ENCODE peak calls at places on chromosomes 11 and 22, in five cellular contexts. One of them, this sample, is unnamed.

GRCh38 chr11:124482362-124483147 is 37.1 kb upstream of the OR8B8 start:
- DNase-seq in cardiac muscle cell: peak; percentile 57
- DNase-seq in AG09309: no peak
- DNase-seq in germinal center: no peak
- DNase-seq in brain microvascular endothelial cell: peak; percentile 22
- DNase-seq in this sample: no peak

GRCh38 chr11:60777572-60777971 is 7.6 kb upstream of the MS4A10 start:
- DNase-seq in AG09309: peak; percentile 48
- DNase-seq in cardiac muscle cell: peak; percentile 84
- DNase-seq in brain microvascular endothelial cell: peak; percentile 95
- DNase-seq in germinal center: no peak
- DNase-seq in this sample: peak; percentile 66

GRCh38 chr11:69358398-69359080 is 64.6 kb downstream of the MYEOV start:
- DNase-seq in germinal center: no peak
- DNase-seq in cardiac muscle cell: no peak
- DNase-seq in AG09309: no peak
- DNase-seq in brain microvascular endothelial cell: no peak
- DNase-seq in this sample: no peak

GRCh38 chr22:21444701-21445436 is 22.3 kb upstream of the TMEM191C start:
- DNase-seq in AG09309: no peak
- DNase-seq in germinal center: no peak
- DNase-seq in cardiac muscle cell: no peak
- DNase-seq in brain microvascular endothelial cell: no peak
- DNase-seq in this sample: no peak

GRCh38 chr11:26730711-26731460 is 9.0 kb upstream of the SLC5A12 start:
- DNase-seq in AG09309: no peak
- DNase-seq in brain microvascular endothelial cell: peak; percentile 24
- DNase-seq in cardiac muscle cell: peak; percentile 17
- DNase-seq in germinal center: no peak
- DNase-seq in this sample: peak; percentile 44

GRCh38 chr11:67053896-67054850 is 2.5 kb upstream of the RHOD start:
- DNase-seq in germinal center: peak; percentile 81
- DNase-seq in AG09309: peak; percentile 75
- DNase-seq in cardiac muscle cell: peak; percentile 79
- DNase-seq in brain microvascular endothelial cell: peak; percentile 92
- DNase-seq in this sample: peak; percentile 74

GRCh38 chr22:45608763-45609180 is 62.9 kb upstream of the ATXN10 start:
- DNase-seq in AG09309: peak; percentile 66
- DNase-seq in germinal center: no peak
- DNase-seq in cardiac muscle cell: peak; percentile 25
- DNase-seq in brain microvascular endothelial cell: peak; percentile 56
- DNase-seq in this sample: peak; percentile 96

GRCh38 chr22:30073743-30074142 is 6.5 kb upstream of the HORMAD2 start:
- DNase-seq in brain microvascular endothelial cell: no peak
- DNase-seq in cardiac muscle cell: no peak
- DNase-seq in germinal center: no peak
- DNase-seq in AG09309: no peak
- DNase-seq in this sample: no peak

GRCh38 chr11:112770487-112770886 is 190.7 kb upstream of the NCAM1 start:
- DNase-seq in cardiac muscle cell: no peak
- DNase-seq in brain microvascular endothelial cell: no peak
- DNase-seq in germinal center: no peak
- DNase-seq in AG09309: no peak
- DNase-seq in this sample: no peak

GRCh38 chr11:33375688-33376311 is 118.6 kb downstream of the HIPK3 start:
- DNase-seq in germinal center: peak; percentile 27
- DNase-seq in cardiac muscle cell: peak; percentile 34
- DNase-seq in AG09309: no peak
- DNase-seq in brain microvascular endothelial cell: no peak
- DNase-seq in this sample: no peak

GRCh38 chr22:29629382-29630179 is 26.1 kb downstream of the NF2 start:
- DNase-seq in brain microvascular endothelial cell: no peak
- DNase-seq in germinal center: no peak
- DNase-seq in cardiac muscle cell: no peak
- DNase-seq in AG09309: no peak
- DNase-seq in this sample: no peak

GRCh38 chr11:27205269-27205668 is 157.7 kb downstream of the CCDC34 start:
- DNase-seq in cardiac muscle cell: no peak
- DNase-seq in brain microvascular endothelial cell: no peak
- DNase-seq in AG09309: no peak
- DNase-seq in germinal center: no peak
- DNase-seq in this sample: no peak

GRCh38 chr11:44658451-44658850 is 68.3 kb upstream of the TSPAN18 start:
- DNase-seq in germinal center: no peak
- DNase-seq in brain microvascular endothelial cell: peak; percentile 25
- DNase-seq in cardiac muscle cell: peak; percentile 34
- DNase-seq in AG09309: no peak
- DNase-seq in this sample: no peak

GRCh38 chr11:9459573-9460321 is 1.1 kb upstream of the ZNF143 start:
- DNase-seq in germinal center: peak; percentile 6
- DNase-seq in brain microvascular endothelial cell: peak; percentile 52
- DNase-seq in AG09309: peak; percentile 14
- DNase-seq in cardiac muscle cell: peak; percentile 79
- DNase-seq in this sample: no peak

GRCh38 chr11:117816151-117816741 is 8.3 kb downstream of the FXYD2 start:
- DNase-seq in germinal center: no peak
- DNase-seq in AG09309: no peak
- DNase-seq in brain microvascular endothelial cell: peak; percentile 30
- DNase-seq in cardiac muscle cell: peak; percentile 30
- DNase-seq in this sample: peak; percentile 52

GRCh38 chr11:61814958-61815789 is 1.6 kb downstream of the FADS1 start:
- DNase-seq in AG09309: peak; percentile 71
- DNase-seq in brain microvascular endothelial cell: peak; percentile 74
- DNase-seq in cardiac muscle cell: peak; percentile 98
- DNase-seq in germinal center: peak; percentile 57
- DNase-seq in this sample: peak; percentile 92

GRCh38 chr11:28463826-28464225 is 355.6 kb downstream of the METTL15 start:
- DNase-seq in AG09309: no peak
- DNase-seq in brain microvascular endothelial cell: peak; percentile 70
- DNase-seq in germinal center: no peak
- DNase-seq in cardiac muscle cell: no peak
- DNase-seq in this sample: no peak

GRCh38 chr22:42996646-42997365 is 18.1 kb downstream of the PACSIN2 start:
- DNase-seq in cardiac muscle cell: peak; percentile 93
- DNase-seq in germinal center: no peak
- DNase-seq in AG09309: no peak
- DNase-seq in brain microvascular endothelial cell: no peak
- DNase-seq in this sample: no peak

GRCh38 chr11:67120881-67121710 is 2.0 kb downstream of the KDM2A start:
- DNase-seq in AG09309: no peak
- DNase-seq in brain microvascular endothelial cell: peak; percentile 20
- DNase-seq in cardiac muscle cell: peak; percentile 40
- DNase-seq in germinal center: peak; percentile 24
- DNase-seq in this sample: peak; percentile 20

GRCh38 chr11:725624-726202 is 19.7 kb downstream of the EPS8L2 start:
- DNase-seq in AG09309: no peak
- DNase-seq in germinal center: no peak
- DNase-seq in brain microvascular endothelial cell: no peak
- DNase-seq in cardiac muscle cell: no peak
- DNase-seq in this sample: no peak

GRCh38 chr22:25066861-25067435 is 114.4 kb downstream of the KIAA1671 start:
- DNase-seq in cardiac muscle cell: no peak
- DNase-seq in brain microvascular endothelial cell: no peak
- DNase-seq in germinal center: no peak
- DNase-seq in AG09309: no peak
- DNase-seq in this sample: no peak

GRCh38 chr22:27274770-27275449 is 526.6 kb downstream of the MN1 start:
- DNase-seq in AG09309: peak; percentile 8
- DNase-seq in germinal center: no peak
- DNase-seq in brain microvascular endothelial cell: peak; percentile 11
- DNase-seq in cardiac muscle cell: peak; percentile 76
- DNase-seq in this sample: no peak

GRCh38 chr11:59207988-59208432 is 4.7 kb downstream of the MPEG1 start:
- DNase-seq in brain microvascular endothelial cell: peak; percentile 83
- DNase-seq in germinal center: peak; percentile 61
- DNase-seq in AG09309: peak; percentile 39
- DNase-seq in cardiac muscle cell: peak; percentile 75
- DNase-seq in this sample: peak; percentile 14

GRCh38 chr11:69309800-69310280 is 15.9 kb downstream of the MYEOV start:
- DNase-seq in brain microvascular endothelial cell: no peak
- DNase-seq in AG09309: no peak
- DNase-seq in germinal center: no peak
- DNase-seq in cardiac muscle cell: peak; percentile 35
- DNase-seq in this sample: no peak

GRCh38 chr11:118245946-118246562 is 6.1 kb downstream of the MPZL3 start:
- DNase-seq in cardiac muscle cell: no peak
- DNase-seq in brain microvascular endothelial cell: no peak
- DNase-seq in germinal center: no peak
- DNase-seq in AG09309: no peak
- DNase-seq in this sample: no peak

GRCh38 chr22:28907311-28908008 is 24.1 kb downstream of the ZNRF3 start:
- DNase-seq in germinal center: no peak
- DNase-seq in AG09309: no peak
- DNase-seq in brain microvascular endothelial cell: no peak
- DNase-seq in cardiac muscle cell: no peak
- DNase-seq in this sample: no peak

GRCh38 chr22:27801197-27801615 is 350 bp downstream of the MN1 start:
- DNase-seq in germinal center: no peak
- DNase-seq in brain microvascular endothelial cell: no peak
- DNase-seq in AG09309: no peak
- DNase-seq in cardiac muscle cell: peak; percentile 54
- DNase-seq in this sample: peak; percentile 11

GRCh38 chr11:43558056-43558455 is 122.5 kb upstream of the HSD17B12 start:
- DNase-seq in germinal center: no peak
- DNase-seq in AG09309: no peak
- DNase-seq in cardiac muscle cell: no peak
- DNase-seq in brain microvascular endothelial cell: no peak
- DNase-seq in this sample: no peak

GRCh38 chr22:32619614-32620426 is 145.2 kb downstream of the FBXO7 start:
- DNase-seq in germinal center: no peak
- DNase-seq in AG09309: no peak
- DNase-seq in brain microvascular endothelial cell: peak; percentile 76
- DNase-seq in cardiac muscle cell: peak; percentile 80
- DNase-seq in this sample: peak; percentile 60

GRCh38 chr11:27995082-27995481 is 112.9 kb downstream of the KIF18A start:
- DNase-seq in cardiac muscle cell: peak; percentile 53
- DNase-seq in germinal center: no peak
- DNase-seq in brain microvascular endothelial cell: no peak
- DNase-seq in AG09309: peak; percentile 32
- DNase-seq in this sample: no peak

This sample was measured in RCC 7860.